ENCODE peak calls at places on chromosomes 11 and 22, in six cellular contexts. K, S, E, W, T and X are unnamed samples.

GRCh38 chr11:73972620-73973449 is 9.8 kb downstream of the UCP2 start:
- DNase-seq in K (no peak), S (no peak), E (no peak), T (no peak), W (no peak), X (no peak)

GRCh38 chr11:111586305-111586915 is 15.8 kb upstream of the SIK2 start:
- DNase-seq in E (no peak), W (no peak), T (peak), K (no peak), S (no peak), X (peak)

GRCh38 chr11:32334822-32335221 is 100.5 kb downstream of the WT1 start:
- DNase-seq in K (no peak), E (no peak), W (peak), T (no peak), S (no peak), X (no peak)

GRCh38 chr22:17808688-17809403 is 34.6 kb upstream of the BID start:
- DNase-seq in W (peak), T (no peak), K (no peak), E (no peak), S (no peak), X (no peak)

GRCh38 chr11:8865304-8865703 is 45.7 kb upstream of the AKIP1 start:
- DNase-seq in E (no peak), W (no peak), K (no peak), T (no peak), S (no peak), X (no peak)

GRCh38 chr11:8839957-8840945 is 70.7 kb upstream of the AKIP1 start:
- DNase-seq in T (no peak), W (peak), K (peak), E (peak), S (no peak), X (no peak)

GRCh38 chr11:2140411-2141400 is 1.5 kb upstream of the IGF2 start:
- DNase-seq in T (no peak), E (no peak), W (no peak), S (no peak), K (no peak), X (no peak)

GRCh38 chr11:86143429-86144030 is 74.6 kb upstream of the PICALM start:
- DNase-seq in W (no peak), T (peak), K (no peak), S (peak), E (peak), X (no peak)

GRCh38 chr22:38066381-38067027 is 9.3 kb downstream of the PICK1 start:
- DNase-seq in T (no peak), S (no peak), E (no peak), K (no peak), W (no peak), X (no peak)

GRCh38 chr11:28728666-28729065 is 620.5 kb downstream of the METTL15 start:
- DNase-seq in S (no peak), T (no peak), K (no peak), E (no peak), W (no peak), X (no peak)

GRCh38 chr22:29744902-29745301 is 21.9 kb downstream of the ZMAT5 start:
- DNase-seq in K (no peak), E (no peak), S (no peak), T (no peak), W (no peak), X (no peak)

GRCh38 chr22:30425616-30426394 is at the start of gene MTFP1:
- DNase-seq in E (peak), T (peak), S (peak), K (peak), W (peak), X (peak)

GRCh38 chr11:93484716-93485115 is 58.5 kb downstream of the SMCO4 start:
- DNase-seq in S (no peak), T (no peak), W (no peak), K (no peak), E (no peak), X (no peak)

GRCh38 chr11:47986219-47986618 is 5.9 kb downstream of the PTPRJ start:
- DNase-seq in W (no peak), K (no peak), S (no peak), E (no peak), T (no peak), X (no peak)

GRCh38 chr11:100955318-100955717 is 174.3 kb downstream of the PGR start:
- DNase-seq in K (no peak), S (no peak), T (no peak), E (no peak), W (no peak), X (no peak)

GRCh38 chr11:121416909-121417567 is 35.1 kb upstream of the SORL1 start:
- DNase-seq in W (no peak), S (peak), E (peak), T (no peak), K (peak), X (no peak)

GRCh38 chr22:40030026-40030756 is 35.4 kb downstream of the FAM83F start:
- DNase-seq in E (no peak), K (no peak), W (no peak), S (no peak), T (no peak), X (no peak)

GRCh38 chr11:85682330-85683305 is 3.4 kb downstream of the CCDC89 start:
- DNase-seq in T (no peak), E (peak), K (peak), W (no peak), S (peak), X (peak)

GRCh38 chr11:35006389-35007128 is 90.1 kb downstream of the PDHX start:
- DNase-seq in W (no peak), S (peak), K (no peak), E (no peak), T (peak), X (peak)

GRCh38 chr11:115698243-115698642 is 194.0 kb upstream of the CADM1 start:
- DNase-seq in K (no peak), W (no peak), T (no peak), S (no peak), E (no peak), X (no peak)

GRCh38 chr11:85752890-85753581 is 57.9 kb downstream of the SYTL2 start:
- DNase-seq in E (no peak), K (no peak), T (no peak), S (no peak), W (no peak), X (no peak)

DNA sequence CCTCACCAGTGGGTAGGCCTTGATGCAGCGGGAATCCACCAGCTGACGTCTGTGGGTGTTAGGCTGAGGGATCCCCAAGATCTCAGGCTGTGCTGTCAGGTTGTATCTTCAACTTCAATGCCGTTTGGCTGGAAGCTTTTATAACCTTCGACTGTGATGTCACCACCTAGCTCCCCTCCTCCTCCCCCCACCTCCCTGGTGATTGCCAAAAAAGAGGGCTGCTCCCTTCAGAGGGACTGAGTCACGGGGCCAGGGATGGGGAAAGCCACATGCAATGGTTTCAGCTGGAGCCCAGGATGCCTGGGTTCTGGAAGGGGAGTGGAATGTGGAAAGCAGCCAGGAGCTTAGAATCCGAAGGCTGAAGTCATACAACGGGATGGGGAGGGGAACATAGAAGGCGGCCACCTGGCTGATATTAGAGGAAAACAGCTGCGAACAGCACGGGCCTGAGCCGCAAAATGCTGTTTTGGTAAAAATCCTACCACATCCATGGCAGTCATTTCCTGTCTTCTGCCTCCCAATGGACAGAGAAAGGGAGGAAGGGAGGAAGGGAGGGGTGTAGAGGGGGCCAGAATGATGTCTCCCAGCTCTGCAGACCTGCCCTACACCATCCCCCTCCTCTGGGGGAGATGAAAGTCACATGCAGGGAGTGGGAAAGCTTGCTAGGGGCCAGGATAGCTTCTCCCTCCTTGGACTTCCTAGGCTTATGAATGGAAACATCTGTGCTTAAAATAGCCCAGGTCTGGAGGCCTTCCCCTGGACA is at the start of gene LRRN4CL:
- DNase-seq in S (no peak), T (no peak), W (no peak), K (peak), E (peak), X (no peak)
- TF ChIP-seq CTCF in S (no peak), T (no peak), W (no peak), K (no peak), E (no peak), X (no peak)

DNA sequence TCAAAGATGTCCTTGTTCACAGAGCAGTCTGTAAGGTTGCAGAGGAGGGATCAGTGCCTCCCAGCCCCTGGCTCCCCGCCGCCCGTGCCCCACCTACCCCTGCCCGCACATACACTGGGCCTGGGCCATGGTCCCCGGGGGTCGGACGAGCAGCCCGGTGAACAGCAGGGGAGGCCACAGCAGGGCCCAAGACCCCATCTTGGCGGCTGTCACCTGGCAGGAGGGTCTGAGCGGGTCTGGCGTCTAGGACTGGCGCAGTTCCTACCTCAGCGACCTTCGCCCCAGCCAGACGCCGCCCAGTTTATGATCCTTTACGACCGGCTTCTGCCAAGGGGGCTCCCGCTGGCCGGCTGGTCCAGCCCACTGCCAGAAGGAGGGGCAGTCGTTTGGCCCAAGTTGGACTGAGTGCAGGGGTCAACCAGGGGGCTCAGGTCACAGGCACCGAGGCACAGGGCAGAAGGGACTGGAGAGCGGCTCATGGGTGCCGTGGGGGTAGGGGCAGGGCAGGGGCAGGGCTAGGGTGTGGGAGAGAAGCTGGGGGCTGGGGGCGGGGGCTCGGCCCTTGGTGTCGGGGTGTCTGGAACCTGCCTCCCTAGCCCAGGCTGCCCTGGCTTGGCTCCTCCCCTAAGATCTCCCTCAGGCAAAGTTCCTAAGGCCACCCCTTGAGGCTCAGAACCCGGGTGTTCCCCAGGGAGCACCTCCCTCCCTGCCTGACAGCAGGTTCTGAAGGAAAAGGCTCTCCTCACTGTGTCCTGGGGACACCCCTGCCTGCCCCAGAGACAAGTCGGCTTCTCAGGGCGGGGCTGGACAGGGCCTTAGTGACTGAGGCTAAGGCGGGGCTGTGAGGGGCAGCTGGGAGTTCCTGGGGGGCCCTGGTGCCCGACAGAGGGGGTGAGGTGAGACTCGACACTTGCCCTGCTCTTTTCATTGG is at the start of gene CDHR5:
- DNase-seq in W (no peak), T (no peak), K (no peak), E (no peak), S (no peak), X (no peak)
- TF ChIP-seq CTCF in W (no peak), T (no peak), K (no peak), E (no peak), S (no peak), X (no peak)

GRCh38 chr22:44348963-44349950 is 36.5 kb upstream of the SHISAL1 start:
- DNase-seq in T (no peak), W (no peak), K (no peak), S (no peak), E (no peak), X (no peak)
- TF ChIP-seq CTCF in T (no peak), W (no peak), K (no peak), S (no peak), E (no peak), X (no peak)

DNA sequence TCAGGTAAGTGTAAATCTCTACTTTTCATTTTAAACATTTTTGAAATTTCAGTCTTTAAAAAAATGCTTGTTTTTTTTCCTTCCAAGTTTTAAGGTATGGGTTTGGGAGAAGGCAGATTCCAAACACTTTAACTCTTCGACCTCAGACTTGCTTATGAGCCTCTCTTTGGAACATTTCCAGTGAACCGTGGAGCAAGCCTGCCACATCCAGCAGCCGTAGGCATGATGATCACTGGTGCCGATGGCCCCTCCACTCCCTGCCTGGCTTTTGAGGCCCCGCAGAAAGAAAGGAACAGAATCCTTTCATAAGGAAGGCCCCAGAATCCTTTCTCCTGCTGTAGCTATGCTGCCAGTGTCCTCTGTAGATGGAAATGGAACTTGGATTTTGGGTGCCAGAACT is 50.7 kb downstream of the BMAL1 start:
- DNase-seq in S (no peak), K (no peak), T (no peak), E (no peak), W (no peak), X (no peak)
- TF ChIP-seq CTCF in S (no peak), K (no peak), T (no peak), E (no peak), W (no peak), X (no peak)

DNA sequence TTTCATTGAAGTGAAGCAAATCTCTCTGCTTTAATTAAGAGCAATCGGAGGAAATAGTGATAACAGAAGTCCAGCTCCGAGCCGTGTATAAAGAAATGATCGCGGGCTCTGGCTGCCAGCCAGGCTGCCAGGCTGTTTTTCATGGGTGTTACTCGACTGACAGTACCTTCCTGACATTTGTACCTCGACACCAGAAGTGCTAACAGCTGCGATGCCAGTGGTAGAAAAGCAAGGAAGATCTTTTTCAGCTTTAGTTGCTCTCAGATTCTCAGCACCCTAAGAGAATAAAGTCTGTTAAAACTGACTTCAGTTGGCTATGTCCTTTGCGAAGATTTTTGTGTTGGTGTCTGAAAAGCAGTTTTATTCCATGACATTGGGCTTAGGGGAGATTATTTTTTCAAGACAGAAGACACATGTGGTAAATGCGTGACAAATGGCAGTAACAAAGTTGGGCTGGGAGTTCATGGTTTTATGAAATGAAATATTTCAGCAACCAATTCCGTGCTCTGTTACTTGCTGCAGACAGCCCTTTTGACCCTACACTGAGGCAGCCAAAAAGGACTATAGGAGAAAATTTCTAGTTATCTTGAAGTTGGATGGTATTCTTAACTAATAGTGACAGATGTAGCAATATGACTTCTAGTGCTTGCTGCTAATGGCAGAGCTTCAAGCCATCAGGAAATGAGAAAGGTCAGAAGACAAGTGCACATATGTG is 296.2 kb downstream of the CNTN5 start:
- DNase-seq in K (no peak), T (no peak), W (no peak), E (peak), S (no peak), X (no peak)
- TF ChIP-seq CTCF in K (no peak), T (no peak), W (no peak), E (no peak), S (no peak), X (no peak)

DNA sequence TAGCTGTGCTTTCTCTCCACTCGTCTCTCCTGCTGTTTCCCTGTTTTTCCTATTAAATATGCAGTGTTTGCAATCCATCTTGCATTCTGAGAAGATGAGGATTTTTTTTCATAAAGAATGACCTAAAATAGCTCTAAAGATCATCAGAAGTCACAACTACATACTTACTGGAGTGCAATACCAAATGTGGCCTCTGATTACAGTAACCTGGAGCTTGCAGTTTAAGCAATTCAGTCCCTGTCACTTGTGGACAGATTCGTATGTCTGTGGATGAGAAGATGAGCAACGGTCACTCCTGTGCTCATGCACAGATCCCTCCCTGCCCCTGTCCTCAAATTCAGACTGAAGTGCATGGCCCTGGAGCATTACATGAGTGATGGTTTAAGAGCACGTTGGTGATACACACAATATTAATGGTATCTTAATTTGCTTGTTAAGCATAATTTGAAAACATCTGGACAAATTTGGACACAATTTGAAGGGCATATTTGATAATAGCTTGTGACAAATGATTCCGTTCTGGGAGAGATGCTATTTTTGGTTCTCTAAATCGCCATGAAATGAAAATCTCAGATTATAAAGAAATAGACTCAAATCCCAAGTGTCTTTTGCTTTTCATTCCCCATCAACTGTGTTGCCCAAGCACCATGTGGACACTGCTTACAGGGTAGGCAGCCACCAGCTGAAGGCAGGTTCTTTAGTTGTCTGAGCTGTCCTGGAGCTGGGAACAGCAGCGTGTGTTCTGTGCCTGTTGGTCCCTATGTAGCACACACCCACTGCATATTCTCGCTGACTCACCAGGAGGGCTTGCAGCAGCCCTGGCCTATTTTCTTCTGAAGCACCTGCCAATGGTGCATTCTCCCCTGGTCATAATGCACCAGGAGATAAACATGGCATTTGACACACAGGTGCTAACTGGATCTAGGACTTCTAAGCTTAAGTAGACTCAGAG is 32.6 kb upstream of the PRAME start:
- DNase-seq in S (no peak), E (no peak), T (no peak), K (peak), W (no peak), X (no peak)
- TF ChIP-seq CTCF in S (no peak), E (no peak), T (peak), K (peak), W (no peak), X (no peak)

GRCh38 chr11:120303004-120303637 is 22.0 kb upstream of the TLCD5 start:
- DNase-seq in T (peak), E (peak), K (peak), W (peak), S (peak), X (peak)
- TF ChIP-seq CTCF in T (peak), E (peak), K (peak), W (peak), S (peak), X (peak)

GRCh38 chr22:24503137-24503850 is 8.2 kb downstream of the UPB1 start:
- DNase-seq in E (peak), S (peak), K (no peak), W (peak), T (peak), X (peak)
- TF ChIP-seq CTCF in E (peak), S (peak), K (peak), W (peak), T (peak), X (peak)